ENCODE peak calls at places on chromosomes 11 and 22, in eight cellular contexts. One of them, this sample, is unnamed.

GRCh38 chr22:30969532-30970355 is 679 bp downstream of the TUG1 start:
- DNase-seq in right atrium auricular region: no peak
- DNase-seq in brain microvascular endothelial cell: peak
- DNase-seq in fibroblast of pulmonary artery: peak
- DNase-seq in CD8-positive, alpha-beta memory T cell: no peak
- DNase-seq in astrocyte of the cerebellum: peak
- DNase-seq in NB4: peak
- DNase-seq in HFF-Myc: no peak
- DNase-seq in this sample: peak

GRCh38 chr11:77075425-77075905 is 8.7 kb downstream of the CAPN5 start:
- DNase-seq in right atrium auricular region: no peak
- DNase-seq in brain microvascular endothelial cell: no peak
- DNase-seq in fibroblast of pulmonary artery: no peak
- DNase-seq in CD8-positive, alpha-beta memory T cell: no peak
- DNase-seq in astrocyte of the cerebellum: no peak
- DNase-seq in NB4: no peak
- DNase-seq in HFF-Myc: no peak
- DNase-seq in this sample: no peak

GRCh38 chr11:72625746-72626636 is 48.2 kb downstream of the PDE2A start:
- DNase-seq in right atrium auricular region: no peak
- DNase-seq in brain microvascular endothelial cell: no peak
- DNase-seq in fibroblast of pulmonary artery: peak
- DNase-seq in CD8-positive, alpha-beta memory T cell: no peak
- DNase-seq in astrocyte of the cerebellum: no peak
- DNase-seq in NB4: no peak
- DNase-seq in HFF-Myc: no peak
- DNase-seq in this sample: peak

GRCh38 chr11:460331-461199 is 10.5 kb downstream of the PTDSS2 start:
- DNase-seq in right atrium auricular region: peak
- DNase-seq in brain microvascular endothelial cell: no peak
- DNase-seq in fibroblast of pulmonary artery: peak
- DNase-seq in CD8-positive, alpha-beta memory T cell: no peak
- DNase-seq in astrocyte of the cerebellum: no peak
- DNase-seq in NB4: no peak
- DNase-seq in HFF-Myc: no peak
- DNase-seq in this sample: peak

GRCh38 chr11:20161230-20161918 is 1.1 kb upstream of the DBX1 start:
- DNase-seq in right atrium auricular region: no peak
- DNase-seq in brain microvascular endothelial cell: no peak
- DNase-seq in fibroblast of pulmonary artery: no peak
- DNase-seq in CD8-positive, alpha-beta memory T cell: no peak
- DNase-seq in astrocyte of the cerebellum: no peak
- DNase-seq in NB4: no peak
- DNase-seq in HFF-Myc: no peak
- DNase-seq in this sample: no peak

GRCh38 chr22:30423296-30423958 is 2.1 kb upstream of the MTFP1 start:
- DNase-seq in right atrium auricular region: no peak
- DNase-seq in brain microvascular endothelial cell: no peak
- DNase-seq in fibroblast of pulmonary artery: no peak
- DNase-seq in CD8-positive, alpha-beta memory T cell: peak
- DNase-seq in astrocyte of the cerebellum: no peak
- DNase-seq in NB4: peak
- DNase-seq in HFF-Myc: no peak
- DNase-seq in this sample: no peak

GRCh38 chr22:31125521-31126117 is 2.9 kb downstream of the INPP5J start:
- DNase-seq in right atrium auricular region: no peak
- DNase-seq in brain microvascular endothelial cell: no peak
- DNase-seq in fibroblast of pulmonary artery: no peak
- DNase-seq in CD8-positive, alpha-beta memory T cell: no peak
- DNase-seq in astrocyte of the cerebellum: no peak
- DNase-seq in NB4: no peak
- DNase-seq in HFF-Myc: no peak
- DNase-seq in this sample: no peak

GRCh38 chr11:128214263-128214662 is 373.1 kb downstream of the ETS1 start:
- DNase-seq in right atrium auricular region: no peak
- DNase-seq in brain microvascular endothelial cell: no peak
- DNase-seq in fibroblast of pulmonary artery: no peak
- DNase-seq in CD8-positive, alpha-beta memory T cell: no peak
- DNase-seq in astrocyte of the cerebellum: no peak
- DNase-seq in NB4: no peak
- DNase-seq in HFF-Myc: no peak
- DNase-seq in this sample: peak

GRCh38 chr22:19700790-19701419 is 13.4 kb upstream of the SEPTIN5 start:
- DNase-seq in right atrium auricular region: no peak
- DNase-seq in brain microvascular endothelial cell: no peak
- DNase-seq in fibroblast of pulmonary artery: no peak
- DNase-seq in CD8-positive, alpha-beta memory T cell: no peak
- DNase-seq in astrocyte of the cerebellum: no peak
- DNase-seq in NB4: no peak
- DNase-seq in HFF-Myc: no peak
- DNase-seq in this sample: no peak

GRCh38 chr11:86469491-86470388 is 95.1 kb downstream of the CCDC81 start:
- DNase-seq in right atrium auricular region: peak
- DNase-seq in brain microvascular endothelial cell: no peak
- DNase-seq in fibroblast of pulmonary artery: no peak
- DNase-seq in CD8-positive, alpha-beta memory T cell: no peak
- DNase-seq in astrocyte of the cerebellum: no peak
- DNase-seq in NB4: no peak
- DNase-seq in HFF-Myc: no peak
- DNase-seq in this sample: no peak

GRCh38 chr22:49790912-49791311 is 36.8 kb downstream of the BRD1 start:
- DNase-seq in right atrium auricular region: no peak
- DNase-seq in brain microvascular endothelial cell: no peak
- DNase-seq in fibroblast of pulmonary artery: no peak
- DNase-seq in CD8-positive, alpha-beta memory T cell: no peak
- DNase-seq in astrocyte of the cerebellum: no peak
- DNase-seq in NB4: no peak
- DNase-seq in HFF-Myc: no peak
- DNase-seq in this sample: no peak

GRCh38 chr11:14454861-14455632 is 44.6 kb downstream of the COPB1 start:
- DNase-seq in right atrium auricular region: no peak
- DNase-seq in brain microvascular endothelial cell: no peak
- DNase-seq in fibroblast of pulmonary artery: peak
- DNase-seq in CD8-positive, alpha-beta memory T cell: no peak
- DNase-seq in astrocyte of the cerebellum: peak
- DNase-seq in NB4: peak
- DNase-seq in HFF-Myc: no peak
- DNase-seq in this sample: peak

GRCh38 chr11:113841691-113842090 is 33.7 kb downstream of the USP28 start:
- DNase-seq in right atrium auricular region: no peak
- DNase-seq in brain microvascular endothelial cell: no peak
- DNase-seq in fibroblast of pulmonary artery: no peak
- DNase-seq in CD8-positive, alpha-beta memory T cell: no peak
- DNase-seq in astrocyte of the cerebellum: no peak
- DNase-seq in NB4: no peak
- DNase-seq in HFF-Myc: no peak
- DNase-seq in this sample: no peak

GRCh38 chr11:35618497-35619029 is 303 bp downstream of the FJX1 start:
- DNase-seq in right atrium auricular region: no peak
- DNase-seq in brain microvascular endothelial cell: no peak
- DNase-seq in fibroblast of pulmonary artery: peak
- DNase-seq in CD8-positive, alpha-beta memory T cell: no peak
- DNase-seq in astrocyte of the cerebellum: no peak
- DNase-seq in NB4: peak
- DNase-seq in HFF-Myc: no peak
- DNase-seq in this sample: no peak

GRCh38 chr11:68750197-68750987 is 928 bp downstream of the TESMIN start:
- DNase-seq in right atrium auricular region: no peak
- DNase-seq in brain microvascular endothelial cell: no peak
- DNase-seq in fibroblast of pulmonary artery: no peak
- DNase-seq in CD8-positive, alpha-beta memory T cell: no peak
- DNase-seq in astrocyte of the cerebellum: no peak
- DNase-seq in NB4: no peak
- DNase-seq in HFF-Myc: no peak
- DNase-seq in this sample: no peak

GRCh38 chr11:126102436-126102894 is 39.8 kb upstream of the CDON start:
- DNase-seq in right atrium auricular region: no peak
- DNase-seq in brain microvascular endothelial cell: no peak
- DNase-seq in fibroblast of pulmonary artery: peak
- DNase-seq in CD8-positive, alpha-beta memory T cell: no peak
- DNase-seq in astrocyte of the cerebellum: no peak
- DNase-seq in NB4: peak
- DNase-seq in HFF-Myc: no peak
- DNase-seq in this sample: no peak

GRCh38 chr22:38313384-38313955 is 3.8 kb downstream of the CSNK1E start:
- DNase-seq in right atrium auricular region: peak
- DNase-seq in brain microvascular endothelial cell: peak
- DNase-seq in fibroblast of pulmonary artery: peak
- DNase-seq in CD8-positive, alpha-beta memory T cell: no peak
- DNase-seq in astrocyte of the cerebellum: peak
- DNase-seq in NB4: no peak
- DNase-seq in HFF-Myc: peak
- DNase-seq in this sample: peak

GRCh38 chr22:49307870-49308269 is 519.8 kb downstream of the BRD1 start:
- DNase-seq in right atrium auricular region: no peak
- DNase-seq in brain microvascular endothelial cell: no peak
- DNase-seq in fibroblast of pulmonary artery: no peak
- DNase-seq in CD8-positive, alpha-beta memory T cell: no peak
- DNase-seq in astrocyte of the cerebellum: no peak
- DNase-seq in NB4: no peak
- DNase-seq in HFF-Myc: no peak
- DNase-seq in this sample: no peak

DNA sequence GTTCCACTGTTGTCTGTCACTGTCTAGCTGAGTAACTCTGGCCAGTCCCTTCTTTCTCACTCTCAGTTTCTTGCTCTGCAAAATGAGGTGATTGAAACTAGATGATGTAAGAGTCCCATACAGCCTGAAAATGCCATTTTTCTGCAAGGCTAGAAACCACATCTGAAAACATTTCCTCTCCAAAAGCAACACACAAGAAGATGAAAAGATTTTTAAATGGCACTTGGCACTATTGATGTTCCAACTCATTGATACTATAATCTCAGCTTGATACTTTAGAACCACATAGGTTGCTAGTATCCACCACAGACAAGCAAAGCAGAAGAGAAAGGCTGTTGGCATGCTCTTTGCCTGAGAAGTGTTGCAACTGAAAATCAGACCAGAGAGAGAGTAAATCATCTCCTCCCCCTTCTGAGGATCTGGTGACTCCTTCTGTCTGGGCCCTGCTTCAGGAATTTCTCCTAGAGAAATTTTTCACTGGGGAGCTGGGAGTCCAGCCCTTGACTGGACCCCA is 1217.9 kb downstream of the LRRC4C start:
- DNase-seq in right atrium auricular region: peak
- DNase-seq in brain microvascular endothelial cell: no peak
- DNase-seq in fibroblast of pulmonary artery: no peak
- DNase-seq in CD8-positive, alpha-beta memory T cell: no peak
- DNase-seq in astrocyte of the cerebellum: peak
- DNase-seq in NB4: no peak
- DNase-seq in HFF-Myc: no peak
- DNase-seq in this sample: peak
- H3K4me3 ChIP-seq in right atrium auricular region: no peak
- H3K4me3 ChIP-seq in brain microvascular endothelial cell: no peak
- H3K4me3 ChIP-seq in fibroblast of pulmonary artery: no peak
- H3K4me3 ChIP-seq in CD8-positive, alpha-beta memory T cell: no peak
- H3K4me3 ChIP-seq in astrocyte of the cerebellum: no peak
- H3K4me3 ChIP-seq in NB4: no peak
- H3K4me3 ChIP-seq in HFF-Myc: no peak
- H3K4me3 ChIP-seq in this sample: no peak

DNA sequence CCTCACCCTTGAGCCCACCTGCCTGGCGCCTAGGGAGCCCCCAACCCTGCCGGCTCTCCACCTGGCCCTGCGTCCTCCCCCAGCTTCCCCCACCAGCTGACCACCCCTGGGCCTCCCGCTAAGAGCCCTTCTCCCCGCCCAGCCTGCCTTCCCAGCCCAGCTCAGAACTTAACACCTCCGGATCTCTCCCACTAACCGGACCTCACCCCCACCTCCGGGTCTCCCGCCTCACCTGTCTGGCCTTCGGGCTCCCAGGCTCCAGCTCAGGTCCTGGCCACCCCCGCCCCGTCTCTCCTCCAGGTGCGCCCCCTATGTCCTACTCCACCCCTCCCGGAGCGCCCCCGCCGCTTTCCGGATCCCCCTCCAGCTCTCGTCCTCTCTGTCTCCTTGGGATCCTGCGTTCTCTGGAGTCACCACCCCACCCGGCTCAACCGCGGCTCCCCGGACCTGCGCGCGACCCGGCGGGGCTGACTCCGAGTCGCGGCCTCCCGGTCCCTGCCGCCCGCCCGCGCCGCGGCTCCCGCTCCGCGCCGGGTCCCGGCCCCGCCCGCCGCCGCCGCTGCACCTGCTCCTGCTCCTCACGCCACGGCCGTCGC is at the start of gene KCNJ11:
- DNase-seq in right atrium auricular region: no peak
- DNase-seq in brain microvascular endothelial cell: no peak
- DNase-seq in fibroblast of pulmonary artery: no peak
- DNase-seq in CD8-positive, alpha-beta memory T cell: no peak
- DNase-seq in astrocyte of the cerebellum: no peak
- DNase-seq in NB4: no peak
- DNase-seq in HFF-Myc: no peak
- DNase-seq in this sample: no peak
- H3K4me3 ChIP-seq in right atrium auricular region: peak
- H3K4me3 ChIP-seq in brain microvascular endothelial cell: peak
- H3K4me3 ChIP-seq in fibroblast of pulmonary artery: peak
- H3K4me3 ChIP-seq in CD8-positive, alpha-beta memory T cell: peak
- H3K4me3 ChIP-seq in astrocyte of the cerebellum: peak
- H3K4me3 ChIP-seq in NB4: no peak
- H3K4me3 ChIP-seq in HFF-Myc: peak
- H3K4me3 ChIP-seq in this sample: peak

GRCh38 chr11:26093206-26093605 is 238.7 kb upstream of the ANO3 start:
- DNase-seq in right atrium auricular region: no peak
- DNase-seq in brain microvascular endothelial cell: no peak
- DNase-seq in fibroblast of pulmonary artery: no peak
- DNase-seq in CD8-positive, alpha-beta memory T cell: no peak
- DNase-seq in astrocyte of the cerebellum: no peak
- DNase-seq in NB4: no peak
- DNase-seq in HFF-Myc: no peak
- DNase-seq in this sample: no peak
- H3K4me3 ChIP-seq in right atrium auricular region: no peak
- H3K4me3 ChIP-seq in brain microvascular endothelial cell: no peak
- H3K4me3 ChIP-seq in fibroblast of pulmonary artery: no peak
- H3K4me3 ChIP-seq in CD8-positive, alpha-beta memory T cell: no peak
- H3K4me3 ChIP-seq in astrocyte of the cerebellum: no peak
- H3K4me3 ChIP-seq in NB4: no peak
- H3K4me3 ChIP-seq in HFF-Myc: no peak
- H3K4me3 ChIP-seq in this sample: no peak

GRCh38 chr22:32528984-32529982 is 54.7 kb downstream of the FBXO7 start:
- DNase-seq in right atrium auricular region: peak
- DNase-seq in brain microvascular endothelial cell: peak
- DNase-seq in fibroblast of pulmonary artery: peak
- DNase-seq in CD8-positive, alpha-beta memory T cell: peak
- DNase-seq in astrocyte of the cerebellum: peak
- DNase-seq in NB4: peak
- DNase-seq in HFF-Myc: peak
- DNase-seq in this sample: peak
- H3K4me3 ChIP-seq in right atrium auricular region: no peak
- H3K4me3 ChIP-seq in brain microvascular endothelial cell: no peak
- H3K4me3 ChIP-seq in fibroblast of pulmonary artery: no peak
- H3K4me3 ChIP-seq in CD8-positive, alpha-beta memory T cell: no peak
- H3K4me3 ChIP-seq in astrocyte of the cerebellum: no peak
- H3K4me3 ChIP-seq in NB4: no peak
- H3K4me3 ChIP-seq in HFF-Myc: no peak
- H3K4me3 ChIP-seq in this sample: no peak

GRCh38 chr11:16788141-16789060 is 50.0 kb downstream of the C11orf58 start:
- DNase-seq in right atrium auricular region: no peak
- DNase-seq in brain microvascular endothelial cell: peak
- DNase-seq in fibroblast of pulmonary artery: peak
- DNase-seq in CD8-positive, alpha-beta memory T cell: peak
- DNase-seq in astrocyte of the cerebellum: no peak
- DNase-seq in NB4: peak
- DNase-seq in HFF-Myc: no peak
- DNase-seq in this sample: peak
- H3K4me3 ChIP-seq in right atrium auricular region: no peak
- H3K4me3 ChIP-seq in brain microvascular endothelial cell: no peak
- H3K4me3 ChIP-seq in fibroblast of pulmonary artery: no peak
- H3K4me3 ChIP-seq in CD8-positive, alpha-beta memory T cell: no peak
- H3K4me3 ChIP-seq in astrocyte of the cerebellum: no peak
- H3K4me3 ChIP-seq in NB4: no peak
- H3K4me3 ChIP-seq in HFF-Myc: no peak
- H3K4me3 ChIP-seq in this sample: no peak

This sample was measured in astrocyte of the spinal cord.